ENCODE peak calls at places on chromosomes 5 and 9, in seven cellular contexts. H is GM10248, I is OCI-LY7, Q is brain microvascular endothelial cell, K is ovary, T is psoas muscle, L is sigmoid colon. M is an unnamed sample.

GRCh38 chr5:117690603-117691002 is 1116.0 kb upstream of the SEMA6A start:
- DNase-seq in H (no peak), I (no peak), Q (no peak), K (no peak), T (no peak), L (no peak), M (no peak)

GRCh38 chr5:78447775-78448424 is 87.5 kb downstream of the SCAMP1 start:
- DNase-seq in H (no peak), I (no peak), Q (no peak), K (no peak), T (no peak), L (no peak), M (no peak)

GRCh38 chr5:149434162-149435014 is 55.3 kb upstream of the IL17B start:
- DNase-seq in H (peak), I (peak), Q (peak), K (peak), T (no peak), L (peak), M (peak)

GRCh38 chr9:130433168-130433946 is 11.4 kb upstream of the ASS1 start:
- DNase-seq in H (no peak), I (no peak), Q (peak), K (peak), T (no peak), L (no peak), M (peak)

GRCh38 chr5:180180198-180180820 is 28.7 kb downstream of the RASGEF1C start:
- DNase-seq in H (no peak), I (no peak), Q (no peak), K (no peak), T (no peak), L (no peak), M (no peak)

GRCh38 chr5:96699186-96699820 is 37.1 kb downstream of the CAST start:
- DNase-seq in H (no peak), I (no peak), Q (no peak), K (no peak), T (no peak), L (no peak), M (no peak)

GRCh38 chr5:76473676-76474075 is 70.6 kb downstream of the IQGAP2 start:
- DNase-seq in H (peak), I (peak), Q (no peak), K (no peak), T (no peak), L (no peak), M (peak)

GRCh38 chr9:129023036-129023907 is 4.9 kb downstream of the SH3GLB2 start:
- DNase-seq in H (no peak), I (no peak), Q (peak), K (peak), T (peak), L (peak), M (no peak)